ENCODE peak calls at places on chromosome 19, in four cellular contexts. One of them, this sample, is unnamed.

GRCh38 chr19:56106397-56106849 is 14.7 kb downstream of the ZNF787 start:
- DNase-seq in activated naive CD4-positive, alpha-beta T cell treated with Interleukin-2 at 50 U/mL for 16 hours: no peak
- DNase-seq in Right ventricle myocardium superior: no peak
- DNase-seq in activated CD4-positive, alpha-beta T cell treated with anti-CD3 and anti-CD28 coated beads for 1 hour: no peak
- DNase-seq in this sample: no peak

GRCh38 chr19:17757125-17757524 is 5.8 kb downstream of the FCHO1 start:
- DNase-seq in activated naive CD4-positive, alpha-beta T cell treated with Interleukin-2 at 50 U/mL for 16 hours: no peak
- DNase-seq in Right ventricle myocardium superior: peak; percentile 81
- DNase-seq in activated CD4-positive, alpha-beta T cell treated with anti-CD3 and anti-CD28 coated beads for 1 hour: no peak
- DNase-seq in this sample: no peak

GRCh38 chr19:49340069-49340864 is 5.1 kb downstream of the CD37 start:
- DNase-seq in activated naive CD4-positive, alpha-beta T cell treated with Interleukin-2 at 50 U/mL for 16 hours: no peak
- DNase-seq in Right ventricle myocardium superior: peak; percentile 73
- DNase-seq in activated CD4-positive, alpha-beta T cell treated with anti-CD3 and anti-CD28 coated beads for 1 hour: no peak
- DNase-seq in this sample: no peak

GRCh38 chr19:41373993-41374392 is 2.3 kb upstream of the TMEM91 start:
- DNase-seq in activated naive CD4-positive, alpha-beta T cell treated with Interleukin-2 at 50 U/mL for 16 hours: no peak
- DNase-seq in Right ventricle myocardium superior: peak; percentile 94
- DNase-seq in activated CD4-positive, alpha-beta T cell treated with anti-CD3 and anti-CD28 coated beads for 1 hour: no peak
- DNase-seq in this sample: no peak

GRCh38 chr19:13881231-13881691 is 4.3 kb downstream of the NANOS3 start:
- DNase-seq in activated naive CD4-positive, alpha-beta T cell treated with Interleukin-2 at 50 U/mL for 16 hours: peak; percentile 32
- DNase-seq in Right ventricle myocardium superior: no peak
- DNase-seq in activated CD4-positive, alpha-beta T cell treated with anti-CD3 and anti-CD28 coated beads for 1 hour: no peak
- DNase-seq in this sample: no peak

GRCh38 chr19:2207991-2208860 is 27.9 kb downstream of the PLEKHJ1 start:
- DNase-seq in activated naive CD4-positive, alpha-beta T cell treated with Interleukin-2 at 50 U/mL for 16 hours: peak; percentile 17
- DNase-seq in Right ventricle myocardium superior: peak; percentile 84
- DNase-seq in activated CD4-positive, alpha-beta T cell treated with anti-CD3 and anti-CD28 coated beads for 1 hour: no peak
- DNase-seq in this sample: no peak

GRCh38 chr19:52734893-52735661 is at the start of gene ZNF611:
- DNase-seq in activated naive CD4-positive, alpha-beta T cell treated with Interleukin-2 at 50 U/mL for 16 hours: peak; percentile 99
- DNase-seq in Right ventricle myocardium superior: peak; percentile 99
- DNase-seq in activated CD4-positive, alpha-beta T cell treated with anti-CD3 and anti-CD28 coated beads for 1 hour: peak; percentile 99
- DNase-seq in this sample: peak; percentile 85

GRCh38 chr19:15015946-15016542 is 33.2 kb upstream of the CASP14 start:
- DNase-seq in activated naive CD4-positive, alpha-beta T cell treated with Interleukin-2 at 50 U/mL for 16 hours: no peak
- DNase-seq in Right ventricle myocardium superior: no peak
- DNase-seq in activated CD4-positive, alpha-beta T cell treated with anti-CD3 and anti-CD28 coated beads for 1 hour: no peak
- DNase-seq in this sample: no peak

GRCh38 chr19:45187421-45188100 is 9.0 kb downstream of the BLOC1S3 start:
- DNase-seq in activated naive CD4-positive, alpha-beta T cell treated with Interleukin-2 at 50 U/mL for 16 hours: no peak
- DNase-seq in Right ventricle myocardium superior: no peak
- DNase-seq in activated CD4-positive, alpha-beta T cell treated with anti-CD3 and anti-CD28 coated beads for 1 hour: no peak
- DNase-seq in this sample: peak; percentile 35

GRCh38 chr19:6811906-6812305 is 39.4 kb downstream of the VAV1 start:
- DNase-seq in activated naive CD4-positive, alpha-beta T cell treated with Interleukin-2 at 50 U/mL for 16 hours: no peak
- DNase-seq in Right ventricle myocardium superior: no peak
- DNase-seq in activated CD4-positive, alpha-beta T cell treated with anti-CD3 and anti-CD28 coated beads for 1 hour: no peak
- DNase-seq in this sample: peak; percentile 69

This sample was measured in SK-N-DZ.